ENCODE peak calls at places on chromosomes 2 and 18, in four cellular contexts. One of them, this sample, is unnamed.

GRCh38 chr2:212737773-212738172 is 199.2 kb upstream of the ERBB4 start:
- DNase-seq in SW480: no peak
- DNase-seq in ELF-1: no peak
- DNase-seq in fibroblast of pulmonary artery: no peak
- DNase-seq in this sample: no peak

GRCh38 chr2:205465791-205466190 is 216.5 kb upstream of the NRP2 start:
- DNase-seq in SW480: no peak
- DNase-seq in ELF-1: peak; percentile 3
- DNase-seq in fibroblast of pulmonary artery: no peak
- DNase-seq in this sample: no peak

GRCh38 chr2:132009874-132010521 is 151.8 kb downstream of the ANKRD30BL start:
- DNase-seq in SW480: no peak
- DNase-seq in ELF-1: peak; percentile 8
- DNase-seq in fibroblast of pulmonary artery: no peak
- DNase-seq in this sample: no peak

GRCh38 chr2:72827999-72828646 is 2.3 kb upstream of the EXOC6B start:
- DNase-seq in SW480: no peak
- DNase-seq in ELF-1: no peak
- DNase-seq in fibroblast of pulmonary artery: peak; percentile 65
- DNase-seq in this sample: no peak

GRCh38 chr18:58886864-58887612 is 22.4 kb downstream of the ZNF532 start:
- DNase-seq in SW480: no peak
- DNase-seq in ELF-1: peak; percentile 86
- DNase-seq in fibroblast of pulmonary artery: no peak
- DNase-seq in this sample: no peak

GRCh38 chr2:26464390-26465265 is 13.3 kb downstream of the OTOF start:
- DNase-seq in SW480: no peak
- DNase-seq in ELF-1: no peak
- DNase-seq in fibroblast of pulmonary artery: no peak
- DNase-seq in this sample: peak; percentile 41

GRCh38 chr2:188181439-188181838 is 110.2 kb upstream of the GULP1 start:
- DNase-seq in SW480: peak; percentile 27
- DNase-seq in ELF-1: peak; percentile 52
- DNase-seq in fibroblast of pulmonary artery: no peak
- DNase-seq in this sample: no peak

GRCh38 chr18:49926076-49926745 is 112.9 kb upstream of the ACAA2 start:
- DNase-seq in SW480: no peak
- DNase-seq in ELF-1: no peak
- DNase-seq in fibroblast of pulmonary artery: no peak
- DNase-seq in this sample: no peak

GRCh38 chr2:21270658-21271057 is 146.9 kb downstream of the TDRD15 start:
- DNase-seq in SW480: no peak
- DNase-seq in ELF-1: no peak
- DNase-seq in fibroblast of pulmonary artery: no peak
- DNase-seq in this sample: peak; percentile 66

GRCh38 chr2:232488721-232489300 is 1.2 kb upstream of the ECEL1 start:
- DNase-seq in SW480: no peak
- DNase-seq in ELF-1: no peak
- DNase-seq in fibroblast of pulmonary artery: no peak
- DNase-seq in this sample: no peak

GRCh38 chr2:953975-954686 is 3.5 kb downstream of the SNTG2 start:
- DNase-seq in SW480: peak; percentile 32
- DNase-seq in ELF-1: no peak
- DNase-seq in fibroblast of pulmonary artery: peak; percentile 32
- DNase-seq in this sample: no peak

GRCh38 chr2:102238039-102238756 is 51.4 kb downstream of the IL1RL2 start:
- DNase-seq in SW480: no peak
- DNase-seq in ELF-1: no peak
- DNase-seq in fibroblast of pulmonary artery: peak; percentile 85
- DNase-seq in this sample: no peak

GRCh38 chr2:83115155-83115554 is 1343.9 kb downstream of the SUCLG1 start:
- DNase-seq in SW480: no peak
- DNase-seq in ELF-1: no peak
- DNase-seq in fibroblast of pulmonary artery: no peak
- DNase-seq in this sample: no peak

GRCh38 chr18:45106331-45106774 is 425.7 kb downstream of the SETBP1 start:
- DNase-seq in SW480: no peak
- DNase-seq in ELF-1: no peak
- DNase-seq in fibroblast of pulmonary artery: peak; percentile 23
- DNase-seq in this sample: no peak

GRCh38 chr2:80634590-80634989 is 330.0 kb upstream of the LRRTM1 start:
- DNase-seq in SW480: no peak
- DNase-seq in ELF-1: no peak
- DNase-seq in fibroblast of pulmonary artery: no peak
- DNase-seq in this sample: no peak

GRCh38 chr2:175111200-175111657 is 56.8 kb downstream of the ATF2 start:
- DNase-seq in SW480: peak; percentile 33
- DNase-seq in ELF-1: no peak
- DNase-seq in fibroblast of pulmonary artery: peak; percentile 73
- DNase-seq in this sample: no peak

GRCh38 chr2:164887434-164888112 is 46.0 kb upstream of the COBLL1 start:
- DNase-seq in SW480: no peak
- DNase-seq in ELF-1: no peak
- DNase-seq in fibroblast of pulmonary artery: no peak
- DNase-seq in this sample: no peak

GRCh38 chr2:21740529-21740928 is 616.8 kb downstream of the TDRD15 start:
- DNase-seq in SW480: no peak
- DNase-seq in ELF-1: no peak
- DNase-seq in fibroblast of pulmonary artery: no peak
- DNase-seq in this sample: no peak

GRCh38 chr2:173496746-173497145 is 142.1 kb downstream of the CDCA7 start:
- DNase-seq in SW480: no peak
- DNase-seq in ELF-1: no peak
- DNase-seq in fibroblast of pulmonary artery: no peak
- DNase-seq in this sample: no peak

GRCh38 chr2:36449943-36450392 is 94.4 kb downstream of the CRIM1 start:
- DNase-seq in SW480: no peak
- DNase-seq in ELF-1: no peak
- DNase-seq in fibroblast of pulmonary artery: peak; percentile 67
- DNase-seq in this sample: no peak

GRCh38 chr18:34493099-34493544 is 217.0 kb upstream of the DTNA start:
- DNase-seq in SW480: peak; percentile 78
- DNase-seq in ELF-1: peak; percentile 78
- DNase-seq in fibroblast of pulmonary artery: peak; percentile 68
- DNase-seq in this sample: peak; percentile 78

GRCh38 chr2:55888941-55889340 is 34.6 kb downstream of the EFEMP1 start:
- DNase-seq in SW480: no peak
- DNase-seq in ELF-1: peak; percentile 17
- DNase-seq in fibroblast of pulmonary artery: no peak
- DNase-seq in this sample: no peak

GRCh38 chr2:140600116-140600515 is 1530.7 kb downstream of the LRP1B start:
- DNase-seq in SW480: no peak
- DNase-seq in ELF-1: no peak
- DNase-seq in fibroblast of pulmonary artery: peak; percentile 76
- DNase-seq in this sample: no peak

GRCh38 chr18:2002604-2003003 is 568.7 kb downstream of the METTL4 start:
- DNase-seq in SW480: no peak
- DNase-seq in ELF-1: peak; percentile 49
- DNase-seq in fibroblast of pulmonary artery: peak; percentile 34
- DNase-seq in this sample: no peak

GRCh38 chr18:42038936-42039335 is 83.9 kb downstream of the PIK3C3 start:
- DNase-seq in SW480: no peak
- DNase-seq in ELF-1: no peak
- DNase-seq in fibroblast of pulmonary artery: peak; percentile 91
- DNase-seq in this sample: no peak

This sample was measured in sciatic nerve.